ENCODE peak calls at places on chromosomes 11 and 22, in five cellular contexts. Q is cardiac muscle cell, O is pancreas, L is IMR-90, F is left ventricle myocardium inferior. M is an unnamed sample.

GRCh38 chr11:34948721-34949120 is 32.3 kb downstream of the PDHX start:
- DNase-seq in Q (peak; percentile 61), O (no peak), L (peak; percentile 17), F (no peak), M (no peak)

GRCh38 chr11:17382046-17382728 is 6.3 kb downstream of the KCNJ11 start:
- DNase-seq in Q (no peak), O (no peak), L (peak; percentile 33), F (no peak), M (no peak)

GRCh38 chr11:67280791-67281551 is 8.1 kb upstream of the ANKRD13D start:
- DNase-seq in Q (no peak), O (no peak), L (no peak), F (peak; percentile 15), M (no peak)

GRCh38 chr11:471468-472145 is 21.5 kb downstream of the PTDSS2 start:
- DNase-seq in Q (no peak), O (no peak), L (no peak), F (no peak), M (no peak)

GRCh38 chr22:48677621-48678020 is 1150.1 kb downstream of the BRD1 start:
- DNase-seq in Q (no peak), O (no peak), L (no peak), F (peak; percentile 8), M (no peak)

GRCh38 chr11:130001491-130002351 is 914 bp downstream of the PRDM10 start:
- DNase-seq in Q (peak; percentile 29), O (peak; percentile 46), L (peak; percentile 25), F (peak; percentile 27), M (peak; percentile 54)

GRCh38 chr11:115408036-115408911 is 95.9 kb downstream of the CADM1 start:
- DNase-seq in Q (no peak), O (no peak), L (peak; percentile 44), F (no peak), M (no peak)

GRCh38 chr11:69115586-69116560 is 39.9 kb upstream of the SMIM38 start:
- DNase-seq in Q (peak; percentile 57), O (peak; percentile 58), L (no peak), F (peak; percentile 81), M (no peak)

GRCh38 chr11:129331871-129332274 is 43.8 kb upstream of the BARX2 start:
- DNase-seq in Q (peak; percentile 82), O (peak; percentile 87), L (peak; percentile 69), F (peak; percentile 79), M (peak; percentile 91)

GRCh38 chr22:19940536-19941364 is 822 bp upstream of the COMT start:
- DNase-seq in Q (no peak), O (no peak), L (no peak), F (no peak), M (no peak)

GRCh38 chr22:19942071-19942885 is 660 bp upstream of the TXNRD2 start:
- DNase-seq in Q (peak; percentile 80), O (peak; percentile 35), L (peak; percentile 69), F (no peak), M (peak; percentile 59)

GRCh38 chr22:19941365-19942070 is at the start of the genes COMT and TXNRD2:
- DNase-seq in Q (peak; percentile 75), O (peak; percentile 66), L (peak; percentile 57), F (peak; percentile 82), M (peak; percentile 78)

GRCh38 chr22:19942886-19943664 is 1.5 kb upstream of the TXNRD2 start:
- DNase-seq in Q (peak; percentile 90), O (peak; percentile 35), L (peak; percentile 94), F (no peak), M (peak; percentile 72)

DNA sequence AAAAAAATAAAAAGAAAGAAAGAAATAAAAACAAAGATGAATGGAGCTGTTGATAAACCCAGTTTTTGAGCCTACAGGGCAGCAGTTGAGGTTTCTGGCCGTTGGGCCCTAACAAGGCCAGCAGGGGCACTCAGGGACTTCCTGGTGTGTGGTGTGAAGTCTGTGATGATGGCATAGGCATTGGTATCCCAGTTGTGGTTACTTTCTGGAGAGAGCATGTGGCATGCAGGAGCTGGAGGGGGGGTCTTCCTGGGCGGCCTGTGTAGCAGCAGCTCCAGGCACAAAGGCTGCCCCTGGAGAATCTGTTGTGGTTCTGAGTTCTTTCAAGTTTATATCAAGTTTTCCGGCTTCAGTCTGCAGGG is 2.0 kb upstream of the TXNRD2 start:
- DNase-seq in Q (peak; percentile 71), O (no peak), L (peak; percentile 76), F (no peak), M (peak; percentile 73)
- H3K27ac ChIP-seq in Q (no peak overlapping the region), O (peak overlapping the region; percentile 53), L (peak overlapping the region; percentile 99), F (peak overlapping the region; percentile 95), M (peak overlapping the region; percentile 98)

DNA sequence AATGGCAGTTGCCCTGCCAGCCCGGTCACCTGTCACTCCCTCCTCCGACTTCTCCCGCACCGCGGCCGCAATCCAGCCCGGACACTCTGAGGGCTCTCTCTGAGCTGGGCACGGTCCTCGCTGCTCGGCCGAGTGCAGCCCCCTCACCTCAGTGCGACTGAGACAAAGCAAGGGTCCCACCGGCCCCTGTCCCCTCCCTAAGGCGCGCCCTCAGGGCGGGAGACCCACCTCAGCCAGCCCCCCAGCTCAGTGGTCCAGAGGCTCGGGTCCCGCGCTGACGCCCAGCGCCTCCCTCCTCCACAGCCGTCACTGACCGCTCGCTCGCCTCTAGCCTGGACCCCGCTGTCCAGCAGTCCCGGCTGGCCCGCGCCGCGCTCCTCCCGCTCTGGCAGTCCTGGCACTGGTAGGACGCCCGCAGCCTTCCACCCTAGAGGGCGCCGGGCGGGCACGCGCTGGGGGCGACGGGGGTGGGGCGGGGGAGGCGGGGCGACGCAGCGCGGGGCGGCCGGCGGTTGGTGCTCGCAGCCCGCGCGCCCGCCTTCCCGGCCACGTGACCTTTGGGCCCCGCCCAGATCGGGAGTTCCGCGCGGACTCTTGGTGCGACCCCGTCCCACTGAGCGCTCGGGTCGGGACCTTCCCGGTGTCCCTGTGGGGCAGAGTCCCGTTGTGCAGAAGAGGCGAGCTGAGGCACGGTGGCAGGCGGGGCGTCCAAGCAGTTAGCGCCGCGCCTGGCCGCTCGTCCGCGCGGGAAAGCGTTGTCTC is 7.9 kb upstream of the L3MBTL2 start:
- DNase-seq in Q (peak; percentile 54), O (peak; percentile 83), L (peak; percentile 35), F (peak; percentile 87), M (peak; percentile 88)
- TF ChIP-seq CTCF in Q (peak; percentile 14), O (no peak), L (peak; percentile 6), F (peak; percentile 29), M (peak; percentile 22)

DNA sequence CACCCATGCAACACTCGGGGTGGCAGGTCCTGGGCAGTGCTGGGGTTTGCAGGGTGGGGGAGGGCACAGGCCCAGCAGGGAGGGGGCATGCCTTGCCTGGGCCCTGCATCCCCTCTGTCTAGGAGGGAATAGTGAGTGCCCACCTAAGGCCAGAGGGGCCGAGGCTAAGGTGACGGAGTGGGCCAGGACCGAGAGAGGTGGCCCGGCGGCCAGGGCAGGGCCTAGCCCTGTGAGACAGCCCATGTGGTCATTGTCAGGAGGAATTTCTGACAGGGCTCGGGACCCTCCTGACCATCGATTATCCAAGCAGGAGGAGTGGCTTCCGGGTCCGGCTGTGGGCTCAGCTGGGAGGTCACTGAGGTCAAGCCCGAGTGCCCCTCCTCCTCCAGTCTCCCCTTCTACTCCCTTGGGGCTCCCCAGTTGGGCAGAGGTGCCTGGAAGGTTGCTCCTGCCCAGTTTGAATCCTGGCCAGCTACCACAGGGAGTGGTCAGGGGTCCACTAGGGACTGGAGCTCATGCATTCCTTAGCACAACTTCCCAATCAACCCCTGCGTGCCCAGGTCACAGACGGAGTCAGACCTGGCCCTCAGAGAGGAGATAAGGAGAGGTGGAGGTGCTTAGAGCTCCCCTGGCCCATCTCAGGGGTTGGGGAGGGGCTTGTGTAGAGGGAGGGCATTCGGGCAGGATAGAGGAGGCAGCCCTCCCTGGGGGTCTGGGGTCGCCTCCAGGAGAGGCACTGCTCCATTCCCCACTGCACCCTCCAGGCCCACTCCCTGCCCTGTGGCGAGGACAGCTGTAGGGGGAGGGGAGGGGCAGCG is 14.7 kb downstream of the GP1BB start:
- DNase-seq in Q (no peak), O (no peak), L (no peak), F (no peak), M (no peak)
- H3K27ac ChIP-seq in Q (peak overlapping the region; percentile 24), O (no peak overlapping the region), L (no peak overlapping the region), F (peak overlapping the region; percentile 30), M (no peak overlapping the region)

GRCh38 chr11:66002648-66003225 is 434 bp downstream of the BANF1 start:
- DNase-seq in Q (peak; percentile 57), O (peak; percentile 77), L (peak; percentile 48), F (peak; percentile 50), M (no peak)
- TF ChIP-seq CTCF in Q (no peak), O (no peak), L (peak; percentile 23), F (peak; percentile 17), M (no peak)

GRCh38 chr11:118001494-118001971 is 15.3 kb downstream of the IL10RA start:
- DNase-seq in Q (no peak), O (no peak), L (no peak), F (no peak), M (no peak)
- H3K27ac ChIP-seq in Q (no peak overlapping the region), O (no peak overlapping the region), L (no peak overlapping the region), F (peak overlapping the region; percentile 71), M (no peak overlapping the region)

GRCh38 chr11:119014209-119014924 is 3.8 kb downstream of the RPS25 start:
- DNase-seq in Q (no peak), O (no peak), L (no peak), F (no peak), M (no peak)

GRCh38 chr11:119012629-119013170 is 5.4 kb downstream of the RPS25 start:
- DNase-seq in Q (no peak), O (no peak), L (no peak), F (no peak), M (no peak)

GRCh38 chr11:119018074-119018938 is at the start of the genes RPS25 and TRAPPC4:
- DNase-seq in Q (peak; percentile 97), O (peak; percentile 95), L (peak; percentile 95), F (peak; percentile 95), M (peak; percentile 99)

GRCh38 chr11:119016216-119017009 is 1.7 kb downstream of the RPS25 start:
- DNase-seq in Q (no peak), O (no peak), L (no peak), F (no peak), M (no peak)

DNA sequence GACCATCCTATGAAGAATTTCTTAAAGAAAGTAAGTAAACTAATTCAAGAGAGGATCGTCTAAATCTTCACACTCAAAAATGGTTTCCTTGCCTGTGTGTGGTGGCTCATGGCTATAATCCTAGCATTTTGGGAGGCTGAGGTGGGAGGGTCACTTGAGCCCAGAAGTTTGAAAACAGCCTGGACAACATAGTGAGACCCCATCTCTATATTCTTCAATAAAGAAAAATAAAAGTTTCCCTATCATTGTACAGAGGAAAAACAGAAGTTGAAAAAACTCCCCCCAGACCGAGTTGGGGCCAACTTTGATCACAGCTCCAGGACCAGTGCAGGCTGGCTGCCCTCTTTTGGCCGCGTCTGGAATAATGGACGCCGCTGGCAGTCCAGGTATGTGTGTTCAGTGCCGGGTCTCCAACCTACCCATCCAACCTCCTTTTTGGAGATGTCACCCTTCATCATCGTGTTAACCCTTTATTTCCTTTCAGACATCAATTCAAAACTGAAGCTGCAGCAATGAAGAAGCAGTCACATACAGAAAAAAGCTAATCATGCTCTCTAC is 3.0 kb downstream of the RPS25 start:
- DNase-seq in Q (no peak), O (no peak), L (no peak), F (no peak), M (no peak)
- TF ChIP-seq CTCF in Q (no peak), O (no peak), L (peak; percentile 7), F (no peak), M (peak; percentile 22)

M was measured in A673.